ENCODE peak calls at places on chromosomes 1 and 21, in four cellular contexts. O is fibroblast of lung, L is SJSA1, G is tibial artery. P is an unnamed sample.
A peak's percentile ranks its signal among the peaks of the same experiment; 100 is the strongest.

GRCh38 chr1:87135313-87135712 is 193.4 kb upstream of the LMO4 start:
- DNase-seq in O (no peak), L (no peak), G (no peak), P (no peak)

GRCh38 chr1:47918257-47918867 is 78.8 kb downstream of the TRABD2B start:
- DNase-seq in O (no peak), L (no peak), G (no peak), P (no peak)

GRCh38 chr1:94974824-94975223 is 47.9 kb upstream of the CNN3 start:
- DNase-seq in O (peak; percentile 93), L (peak; percentile 79), G (no peak), P (no peak)

GRCh38 chr1:71240656-71241055 is 159.8 kb upstream of the ZRANB2 start:
- DNase-seq in O (no peak), L (no peak), G (no peak), P (no peak)

GRCh38 chr1:117820096-117820495 is 109.3 kb downstream of the GDAP2 start:
- DNase-seq in O (peak; percentile 23), L (no peak), G (no peak), P (no peak)

GRCh38 chr1:182666736-182667135 is 17.7 kb downstream of the RGS8 start:
- DNase-seq in O (peak; percentile 40), L (peak; percentile 59), G (no peak), P (no peak)

GRCh38 chr1:67760030-67760821 is 73.0 kb downstream of the GNG12 start:
- DNase-seq in O (peak; percentile 89), L (peak; percentile 67), G (peak; percentile 65), P (no peak)

GRCh38 chr1:16242556-16243407 is 5.8 kb upstream of the CPLANE2 start:
- DNase-seq in O (no peak), L (no peak), G (no peak), P (peak; percentile 81)

GRCh38 chr1:182348916-182349747 is 42.5 kb downstream of the GLUL start:
- DNase-seq in O (peak; percentile 4), L (no peak), G (peak; percentile 67), P (no peak)

GRCh38 chr21:46120301-46121285 is 22.7 kb downstream of the COL6A2 start:
- DNase-seq in O (no peak), L (peak; percentile 44), G (no peak), P (no peak)

GRCh38 chr1:25620211-25620610 is 3.6 kb downstream of the MAN1C1 start:
- DNase-seq in O (no peak), L (no peak), G (no peak), P (no peak)

GRCh38 chr1:25622526-25622925 is 5.9 kb downstream of the MAN1C1 start:
- DNase-seq in O (no peak), L (no peak), G (no peak), P (peak; percentile 91)

GRCh38 chr1:25623007-25623406 is 6.4 kb downstream of the MAN1C1 start:
- DNase-seq in O (no peak), L (no peak), G (no peak), P (no peak)

GRCh38 chr1:25620701-25621350 is 4.2 kb downstream of the MAN1C1 start:
- DNase-seq in O (no peak), L (no peak), G (no peak), P (no peak)

DNA sequence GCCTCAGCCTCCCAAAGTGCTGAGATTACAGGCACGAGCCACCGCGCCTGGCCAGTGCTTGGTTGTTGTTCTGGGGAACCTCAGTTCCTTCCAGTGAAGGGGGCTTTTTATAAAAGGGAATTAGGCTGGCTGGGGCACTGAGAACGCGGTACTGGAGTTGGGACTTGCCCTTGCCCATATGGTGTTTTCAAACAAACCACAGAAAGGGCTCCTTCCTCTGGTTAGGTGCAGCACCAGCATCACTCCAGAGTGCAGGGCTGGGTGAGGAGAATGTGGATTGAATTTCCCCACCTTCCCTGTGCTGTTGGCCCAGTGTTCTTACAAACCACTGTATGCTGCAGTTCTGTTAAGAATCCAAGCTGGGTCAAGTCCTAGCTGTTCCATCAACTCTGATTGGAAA is 5.3 kb downstream of the MAN1C1 start:
- DNase-seq in O (no peak), L (no peak), G (no peak), P (peak; percentile 80)
- H3K4me1 ChIP-seq in O (no peaks in the 10 kb centered on the region), L (peaks cover 9% of the 10 kb centered on the region), G (no peaks in the 10 kb centered on the region), P (peaks cover 66% of the 10 kb centered on the region)

GRCh38 chr1:107132195-107132594 is 8.6 kb upstream of the NTNG1 start:
- DNase-seq in O (no peak), L (no peak), G (no peak), P (no peak)
- H3K4me3 ChIP-seq in O (no peak overlapping the region), L (no peak overlapping the region), G (no peak overlapping the region), P (no peak overlapping the region)

DNA sequence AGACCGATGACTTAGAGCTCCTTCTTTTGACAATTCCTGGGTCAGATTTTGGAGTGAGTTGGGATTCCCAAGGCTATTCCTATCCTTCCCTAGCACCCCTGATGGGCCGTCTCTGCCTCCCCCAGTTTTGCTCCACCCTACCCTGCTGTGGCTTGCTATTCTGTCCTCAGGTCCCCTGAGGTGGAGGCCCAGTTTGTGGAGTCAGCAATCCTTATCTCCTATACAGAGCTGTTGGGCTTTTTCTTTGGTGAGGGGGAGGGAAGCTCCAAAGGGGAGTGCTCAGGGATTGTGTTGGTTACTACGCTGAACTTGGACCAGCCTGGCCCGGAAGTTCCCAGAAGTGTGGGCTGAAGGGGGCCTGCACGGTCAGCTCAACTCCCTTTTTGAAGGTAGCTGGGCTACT is 7.6 kb downstream of the SESN2 start:
- DNase-seq in O (no peak), L (no peak), G (no peak), P (no peak)
- H3K4me1 ChIP-seq in O (peaks cover 2% of the 10 kb centered on the region), L (no peaks in the 10 kb centered on the region), G (no peaks in the 10 kb centered on the region), P (peaks cover 13% of the 10 kb centered on the region)

GRCh38 chr1:161198206-161198876 is 513 bp downstream of the ADAMTS4 start:
- DNase-seq in O (no peak), L (no peak), G (no peak), P (no peak)

GRCh38 chr1:161196521-161197451 is 2.1 kb downstream of the ADAMTS4 start:
- DNase-seq in O (peak; percentile 48), L (no peak), G (no peak), P (no peak)

GRCh38 chr1:161195171-161195570 is 3.7 kb downstream of the ADAMTS4 start:
- DNase-seq in O (no peak), L (no peak), G (no peak), P (no peak)

GRCh38 chr1:161197560-161198205 is 1.2 kb downstream of the ADAMTS4 start:
- DNase-seq in O (no peak), L (no peak), G (no peak), P (no peak)

GRCh38 chr1:161196111-161196510 is 2.7 kb downstream of the ADAMTS4 start:
- DNase-seq in O (no peak), L (no peak), G (no peak), P (no peak)
- H3K4me3 ChIP-seq in O (no peak overlapping the region), L (no peak overlapping the region), G (peak overlapping the region; percentile 32), P (peak overlapping the region; percentile 48)

DNA sequence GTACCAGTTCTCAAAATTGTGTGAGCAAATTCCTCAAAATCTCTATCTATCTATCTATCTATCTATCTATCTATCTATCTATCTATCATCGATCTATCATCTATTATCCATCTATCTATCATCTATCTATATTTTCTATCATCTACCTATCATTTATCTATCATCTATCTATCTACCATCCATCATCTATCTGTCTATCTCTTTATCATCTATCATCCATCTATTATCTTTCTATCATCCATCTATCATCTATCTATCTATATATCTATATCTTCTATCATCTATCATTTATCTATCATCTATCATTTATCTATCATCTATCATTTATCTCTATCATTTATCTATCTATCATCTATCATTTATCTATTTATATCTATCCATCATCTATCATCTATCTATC is 364.7 kb upstream of the GREM2 start:
- DNase-seq in O (no peak), L (no peak), G (no peak), P (no peak)
- H3K4me1 ChIP-seq in O (no peaks in the 10 kb centered on the region), L (no peaks in the 10 kb centered on the region), G (no peaks in the 10 kb centered on the region), P (no peaks in the 10 kb centered on the region)

GRCh38 chr1:1760345-1760650 is 18.0 kb downstream of the NADK start:
- DNase-seq in O (no peak), L (no peak), G (no peak), P (no peak)

GRCh38 chr1:1759456-1760344 is 18.6 kb downstream of the NADK start:
- DNase-seq in O (no peak), L (no peak), G (no peak), P (no peak)

GRCh38 chr1:1758059-1758621 is 20.1 kb downstream of the NADK start:
- DNase-seq in O (no peak), L (no peak), G (no peak), P (no peak)

GRCh38 chr1:1757422-1758058 is 20.7 kb downstream of the NADK start:
- DNase-seq in O (no peak), L (no peak), G (no peak), P (no peak)

GRCh38 chr1:1758692-1759455 is 19.4 kb downstream of the NADK start:
- DNase-seq in O (no peak), L (no peak), G (no peak), P (no peak)
- H3K4me3 ChIP-seq in O (no peak overlapping the region), L (no peak overlapping the region), G (no peak overlapping the region), P (no peak overlapping the region)

DNA sequence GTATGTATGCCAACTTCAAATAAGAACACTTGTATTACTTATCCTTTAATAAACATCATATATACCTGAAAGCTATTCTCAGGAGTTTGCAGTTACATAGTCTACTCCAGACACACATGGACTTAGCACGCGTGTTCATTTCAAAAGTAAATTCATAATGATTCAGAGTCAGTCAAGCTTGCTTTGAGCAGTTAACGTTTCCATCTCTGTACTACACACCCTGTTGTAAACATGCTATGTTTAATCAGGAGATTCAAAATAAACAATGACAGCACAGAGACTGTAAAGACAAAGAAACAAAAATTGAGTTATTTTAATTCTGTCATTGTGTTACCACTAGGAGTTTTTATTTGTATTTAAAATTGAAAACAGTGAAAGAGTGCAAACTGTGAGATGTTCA is 119.6 kb downstream of the NRIP1 start:
- DNase-seq in O (no peak), L (no peak), G (no peak), P (no peak)
- H3K4me1 ChIP-seq in O (no peaks in the 10 kb centered on the region), L (peaks cover 6% of the 10 kb centered on the region), G (no peaks in the 10 kb centered on the region), P (no peaks in the 10 kb centered on the region)

P was measured in esophagus muscularis mucosa.